ENCODE peak calls at places on chromosomes 16 and 17, in seven cellular contexts. E is ACHN; L is T-helper 2 cell treated with Interferon-gamma antibody and Interleukin-4, amounts not matched to agents 5 μg/mL and 100 μg/mL, for 36 hours; V is kidney glomerular epithelial cell; G is type B pancreatic cell; A is HCEC 1CT; H is mucosa of descending colon. F is an unnamed sample.
A peak's percentile ranks its signal among the peaks of the same experiment; 100 is the strongest.

GRCh38 chr16:72721981-72722380 is 325.9 kb downstream of the ZFHX3 start:
- DNase-seq in E (no peak), L (no peak), V (no peak), G (no peak), A (no peak), H (no peak), F (no peak)

GRCh38 chr17:76397687-76398522 is 13.5 kb downstream of the SPHK1 start:
- DNase-seq in E (peak; percentile 92), L (peak; percentile 69), V (peak; percentile 55), G (peak; percentile 93), A (peak; percentile 74), H (peak; percentile 98), F (peak; percentile 75)

GRCh38 chr17:73466704-73467433 is 155.1 kb upstream of the CDC42EP4 start:
- DNase-seq in E (no peak), L (no peak), V (no peak), G (no peak), A (no peak), H (no peak), F (no peak)

GRCh38 chr17:65800655-65801054 is 239.2 kb upstream of the AXIN2 start:
- DNase-seq in E (no peak), L (no peak), V (no peak), G (no peak), A (peak; percentile 24), H (no peak), F (no peak)

GRCh38 chr16:23901178-23902131 is 65.7 kb downstream of the PRKCB start:
- DNase-seq in E (no peak), L (no peak), V (no peak), G (no peak), A (no peak), H (no peak), F (no peak)

GRCh38 chr17:76414334-76415295 is 30.2 kb downstream of the SPHK1 start:
- DNase-seq in E (no peak), L (no peak), V (no peak), G (no peak), A (no peak), H (peak; percentile 34), F (no peak)

GRCh38 chr17:17886253-17886652 is 49.5 kb upstream of the SREBF1 start:
- DNase-seq in E (no peak), L (no peak), V (no peak), G (no peak), A (no peak), H (peak; percentile 64), F (no peak)

GRCh38 chr16:78022347-78022746 is at the start of gene CLEC3A:
- DNase-seq in E (no peak), L (no peak), V (no peak), G (no peak), A (no peak), H (no peak), F (no peak)

GRCh38 chr17:80882323-80882722 is 109.3 kb upstream of the CHMP6 start:
- DNase-seq in E (no peak), L (no peak), V (no peak), G (no peak), A (no peak), H (no peak), F (no peak)

GRCh38 chr16:47565454-47565853 is 104.3 kb downstream of the PHKB start:
- DNase-seq in E (peak; percentile 57), L (no peak), V (no peak), G (no peak), A (peak; percentile 80), H (peak; percentile 35), F (no peak)

GRCh38 chr17:53570731-53571130 is 252.0 kb upstream of the KIF2B start:
- DNase-seq in E (peak; percentile 45), L (no peak), V (no peak), G (no peak), A (peak; percentile 5), H (no peak), F (peak; percentile 23)

GRCh38 chr17:50618941-50619340 is 15.7 kb upstream of the ABCC3 start:
- DNase-seq in E (no peak), L (no peak), V (no peak), G (no peak), A (peak; percentile 43), H (no peak), F (no peak)

GRCh38 chr17:30393491-30393890 is 14.8 kb downstream of the CPD start:
- DNase-seq in E (no peak), L (no peak), V (no peak), G (no peak), A (peak; percentile 59), H (no peak), F (no peak)

GRCh38 chr17:73028311-73028755 is 64.2 kb downstream of the SLC39A11 start:
- DNase-seq in E (no peak), L (no peak), V (no peak), G (no peak), A (peak; percentile 71), H (no peak), F (peak; percentile 70)

GRCh38 chr17:38746893-38747384 is 1.2 kb downstream of the PCGF2 start:
- DNase-seq in E (no peak), L (no peak), V (no peak), G (no peak), A (no peak), H (peak; percentile 27), F (no peak)

GRCh38 chr17:45646288-45646988 is 137.7 kb upstream of the CRHR1 start:
- DNase-seq in E (no peak), L (no peak), V (no peak), G (no peak), A (no peak), H (no peak), F (no peak)

GRCh38 chr16:30715777-30716445 is 16.9 kb downstream of the SRCAP start:
- DNase-seq in E (no peak), L (peak; percentile 53), V (no peak), G (no peak), A (no peak), H (no peak), F (no peak)

GRCh38 chr16:87855852-87856715 is 13.2 kb downstream of the SLC7A5 start:
- DNase-seq in E (no peak), L (peak; percentile 50), V (no peak), G (no peak), A (no peak), H (peak; percentile 70), F (peak; percentile 51)

GRCh38 chr16:55326261-55326802 is 2.3 kb downstream of the IRX6 start:
- DNase-seq in E (no peak), L (no peak), V (no peak), G (no peak), A (no peak), H (no peak), F (no peak)

GRCh38 chr17:55710410-55710809 is 12.3 kb downstream of the TMEM100 start:
- DNase-seq in E (no peak), L (no peak), V (no peak), G (no peak), A (peak; percentile 26), H (no peak), F (peak; percentile 45)

GRCh38 chr16:5216681-5217080 is 119.1 kb upstream of the EEF2KMT start:
- DNase-seq in E (no peak), L (no peak), V (no peak), G (no peak), A (no peak), H (no peak), F (no peak)

GRCh38 chr17:79473111-79473835 is 137.6 kb downstream of the RBFOX3 start:
- DNase-seq in E (no peak), L (no peak), V (no peak), G (no peak), A (no peak), H (peak; percentile 27), F (no peak)

GRCh38 chr17:56594528-56595418 is 1.3 kb downstream of the NOG start:
- DNase-seq in E (peak; percentile 59), L (peak; percentile 10), V (no peak), G (no peak), A (peak; percentile 47), H (no peak), F (no peak)

GRCh38 chr17:73632513-73632912 is 11.7 kb downstream of the SDK2 start:
- DNase-seq in E (no peak), L (no peak), V (no peak), G (no peak), A (no peak), H (no peak), F (no peak)

GRCh38 chr16:85649978-85650863 is 37.1 kb downstream of the GSE1 start:
- DNase-seq in E (no peak), L (no peak), V (no peak), G (no peak), A (no peak), H (no peak), F (no peak)

GRCh38 chr16:23143391-23143790 is 5.9 kb downstream of the USP31 start:
- DNase-seq in E (no peak), L (no peak), V (no peak), G (no peak), A (no peak), H (no peak), F (no peak)

GRCh38 chr16:80824623-80825364 is 20.4 kb upstream of the CDYL2 start:
- DNase-seq in E (peak; percentile 73), L (no peak), V (peak; percentile 31), G (no peak), A (peak; percentile 43), H (peak; percentile 76), F (peak; percentile 78)

GRCh38 chr17:2050871-2051387 is 4.0 kb upstream of the HIC1 start:
- DNase-seq in E (peak; percentile 40), L (no peak), V (no peak), G (no peak), A (no peak), H (peak; percentile 44), F (no peak)

GRCh38 chr16:4391635-4392381 is 20.2 kb downstream of the VASN start:
- DNase-seq in E (no peak), L (no peak), V (no peak), G (no peak), A (no peak), H (no peak), F (no peak)

GRCh38 chr17:38749222-38750043 is 1.3 kb upstream of the PCGF2 start:
- DNase-seq in E (peak; percentile 89), L (no peak), V (peak; percentile 51), G (no peak), A (peak; percentile 49), H (peak; percentile 85), F (peak; percentile 61)

GRCh38 chr17:1414634-1415033 is 14.6 kb upstream of the YWHAE start:
- DNase-seq in E (no peak), L (no peak), V (no peak), G (no peak), A (no peak), H (no peak), F (no peak)

GRCh38 chr17:82684207-82684903 is 14.1 kb downstream of the RAB40B start:
- DNase-seq in E (peak; percentile 69), L (no peak), V (peak; percentile 50), G (no peak), A (no peak), H (peak; percentile 79), F (peak; percentile 99)

GRCh38 chr17:55121268-55121667 is 143.5 kb upstream of the HLF start:
- DNase-seq in E (no peak), L (no peak), V (no peak), G (no peak), A (no peak), H (no peak), F (peak; percentile 14)

GRCh38 chr17:11922634-11923033 is 74.6 kb downstream of the ZNF18 start:
- DNase-seq in E (no peak), L (no peak), V (no peak), G (no peak), A (no peak), H (no peak), F (no peak)

GRCh38 chr17:16434662-16435061 is 19.3 kb downstream of the TRPV2 start:
- DNase-seq in E (no peak), L (no peak), V (no peak), G (no peak), A (no peak), H (no peak), F (no peak)

GRCh38 chr17:57523926-57524634 is 221.0 kb downstream of the CCDC182 start:
- DNase-seq in E (peak; percentile 83), L (no peak), V (peak; percentile 41), G (no peak), A (peak; percentile 6), H (no peak), F (peak; percentile 74)

GRCh38 chr16:12330977-12331376 is 354.4 kb downstream of the SNX29 start:
- DNase-seq in E (no peak), L (no peak), V (no peak), G (no peak), A (no peak), H (no peak), F (peak; percentile 13)

GRCh38 chr17:46195217-46195855 is 2.1 kb upstream of the KANSL1 start:
- DNase-seq in E (no peak), L (no peak), V (no peak), G (no peak), A (no peak), H (no peak), F (no peak)

F was measured in renal cortical epithelial cell.